ENCODE peak calls at places on chromosomes 7 and 10, in ten cellular contexts. D is cerebellum; M is EH; K is WTC11; O is DMS153; Q is NCI-H526 treated with DMSO at 0.1 percent for 48 hours; V is cardiac fibroblast; U is activated T-cell treated with anti-CD3 and anti-CD28 coated beads for 1 hour; B is endodermal cell; F is activated CD8-positive, alpha-beta memory T cell treated with anti-CD3 and anti-CD28 coated beads, Interleukin-2, amount 10 ng/mL, durations not matched to agents 7 days and 5 days. X is an unnamed sample.

GRCh38 chr7:17412883-17413282 is 114.4 kb downstream of the AHR start:
- DNase-seq in O (no peak), Q (no peak), K (no peak), U (no peak), B (no peak), D (no peak), V (no peak), M (no peak), F (no peak), X (no peak)

GRCh38 chr7:151665363-151665762 is 145.7 kb upstream of the RHEB start:
- DNase-seq in D (peak), V (peak), K (no peak), M (peak), B (no peak), O (no peak), U (no peak), Q (no peak), F (no peak), X (no peak)

GRCh38 chr7:159209429-159209828 is 64.8 kb upstream of the VIPR2 start:
- DNase-seq in M (no peak), B (peak), O (no peak), V (no peak), U (no peak), K (no peak), F (no peak), Q (no peak), D (no peak), X (no peak)

GRCh38 chr10:4733150-4733842 is 92.7 kb upstream of the AKR1E2 start:
- DNase-seq in V (no peak), U (no peak), F (no peak), D (no peak), B (no peak), K (no peak), Q (no peak), M (no peak), O (no peak), X (no peak)

GRCh38 chr7:101185258-101185839 is 5.3 kb upstream of the NAT16 start:
- DNase-seq in U (no peak), B (no peak), K (no peak), D (no peak), F (no peak), O (no peak), V (no peak), M (peak), Q (no peak), X (no peak)

GRCh38 chr7:141575164-141575563 is 24.0 kb downstream of the AGK start:
- DNase-seq in D (no peak), B (no peak), V (no peak), M (no peak), O (no peak), Q (no peak), K (no peak), U (no peak), F (no peak), X (no peak)

GRCh38 chr7:20141666-20142065 is 75.5 kb downstream of the MACC1 start:
- DNase-seq in D (no peak), O (peak), B (no peak), U (no peak), M (no peak), V (peak), K (no peak), F (no peak), Q (no peak), X (no peak)

GRCh38 chr7:66804001-66804400 is 63.5 kb downstream of the RABGEF1 start:
- DNase-seq in Q (no peak), B (no peak), F (no peak), M (no peak), D (no peak), O (no peak), K (no peak), V (no peak), U (no peak), X (no peak)

GRCh38 chr7:108442039-108442568 is 14.1 kb downstream of the NRCAM start:
- DNase-seq in K (no peak), V (no peak), U (no peak), B (no peak), M (no peak), O (peak), D (no peak), F (no peak), Q (no peak), X (no peak)

GRCh38 chr10:133274751-133275682 is 1.7 kb downstream of the ADAM8 start:
- DNase-seq in Q (no peak), F (peak), V (no peak), B (no peak), M (no peak), U (peak), O (no peak), K (no peak), D (no peak), X (no peak)

GRCh38 chr7:139950881-139951525 is 111.7 kb downstream of the PARP12 start:
- DNase-seq in K (no peak), V (no peak), F (no peak), D (no peak), O (peak), Q (no peak), M (no peak), B (no peak), U (no peak), X (no peak)

GRCh38 chr7:121621947-121622346 is 225.8 kb upstream of the FAM3C start:
- DNase-seq in Q (no peak), M (no peak), O (no peak), K (no peak), V (no peak), D (no peak), B (no peak), F (no peak), U (no peak), X (no peak)

GRCh38 chr7:95599069-95599468 is 2.8 kb upstream of the PDK4 start:
- DNase-seq in K (no peak), Q (no peak), B (no peak), D (no peak), O (no peak), F (no peak), V (peak), M (no peak), U (no peak), X (no peak)

GRCh38 chr10:86100581-86101061 is 266.0 kb downstream of the GRID1 start:
- DNase-seq in F (peak), V (no peak), B (peak), Q (peak), O (peak), D (no peak), U (no peak), M (peak), K (no peak), X (peak)

GRCh38 chr7:157411580-157411979 is 74.8 kb downstream of the DNAJB6 start:
- DNase-seq in K (peak), V (no peak), U (peak), F (peak), M (no peak), B (peak), O (no peak), Q (peak), D (no peak), X (peak)

GRCh38 chr10:8051851-8052257 is 2.6 kb upstream of the GATA3 start:
- DNase-seq in V (no peak), F (no peak), O (no peak), K (peak), Q (no peak), U (no peak), M (no peak), D (no peak), B (no peak), X (peak)

GRCh38 chr10:100618091-100618615 is 82.4 kb downstream of the HIF1AN start:
- DNase-seq in O (no peak), V (no peak), M (no peak), D (no peak), Q (peak), K (no peak), U (no peak), F (no peak), B (no peak), X (no peak)

GRCh38 chr7:22758576-22758975 is 31.6 kb downstream of the IL6 start:
- DNase-seq in M (no peak), B (no peak), O (no peak), D (no peak), F (no peak), Q (no peak), V (no peak), K (no peak), U (no peak), X (no peak)

GRCh38 chr7:152136623-152137022 is 111.1 kb downstream of the GALNT11 start:
- DNase-seq in V (peak), U (no peak), D (no peak), O (no peak), M (peak), F (no peak), Q (no peak), K (no peak), B (no peak), X (no peak)

GRCh38 chr10:66550351-66550750 is 375.5 kb upstream of the LRRTM3 start:
- DNase-seq in B (no peak), K (no peak), U (no peak), D (peak), O (no peak), Q (no peak), M (no peak), F (no peak), V (no peak), X (no peak)

GRCh38 chr7:21318190-21318915 is 109.5 kb upstream of the SP4 start:
- DNase-seq in Q (no peak), D (no peak), U (no peak), B (no peak), F (no peak), V (peak), K (no peak), M (peak), O (peak), X (no peak)

GRCh38 chr7:133230591-133231194 is 22.2 kb upstream of the EXOC4 start:
- DNase-seq in V (peak), F (peak), Q (peak), O (no peak), B (peak), K (peak), M (peak), U (peak), D (peak), X (peak)

GRCh38 chr7:2982831-2983230 is 60.8 kb downstream of the CARD11 start:
- DNase-seq in B (no peak), D (no peak), K (no peak), O (no peak), V (no peak), U (peak), F (peak), M (no peak), Q (no peak), X (no peak)

GRCh38 chr7:7738622-7739021 is 20.2 kb upstream of the RPA3 start:
- DNase-seq in K (no peak), B (no peak), M (no peak), U (no peak), D (no peak), O (peak), V (no peak), Q (no peak), F (no peak), X (no peak)

GRCh38 chr7:53110425-53110824 is 75.0 kb downstream of the POM121L12 start:
- DNase-seq in U (no peak), Q (no peak), F (no peak), D (no peak), K (no peak), V (peak), O (no peak), M (no peak), B (no peak), X (no peak)